ENCODE peak calls at places on chromosomes 13 and 19, in eight cellular contexts. J, G, B, Y, Z, X, I and R are unnamed samples.

GRCh38 chr13:46578590-46578975 is 25.6 kb downstream of the LRCH1 start:
- DNase-seq in J (no peak), G (no peak), B (no peak), Y (no peak), Z (no peak), X (no peak), I (no peak), R (no peak)

GRCh38 chr13:43285891-43286602 is 262.7 kb downstream of the DNAJC15 start:
- DNase-seq in J (peak), G (peak), B (peak), Y (no peak), Z (no peak), X (no peak), I (no peak), R (no peak)

GRCh38 chr19:5665781-5666513 is 14.4 kb downstream of the MICOS13 start:
- DNase-seq in J (peak), G (peak), B (peak), Y (peak), Z (peak), X (peak), I (no peak), R (peak)

GRCh38 chr13:26482451-26483197 is 74.9 kb upstream of the WASF3 start:
- DNase-seq in J (peak), G (peak), B (peak), Y (peak), Z (no peak), X (peak), I (peak), R (peak)

GRCh38 chr13:102742506-102742905 is 31.1 kb downstream of the TEX30 start:
- DNase-seq in J (no peak), G (no peak), B (no peak), Y (no peak), Z (no peak), X (no peak), I (peak), R (no peak)

GRCh38 chr13:110538632-110539031 is 22.9 kb downstream of the RAB20 start:
- DNase-seq in J (peak), G (peak), B (no peak), Y (no peak), Z (no peak), X (no peak), I (no peak), R (no peak)

GRCh38 chr19:45812297-45812696 is 2.8 kb downstream of the RSPH6A start:
- DNase-seq in J (no peak), G (no peak), B (no peak), Y (no peak), Z (no peak), X (peak), I (no peak), R (no peak)

GRCh38 chr13:94708971-94709614 is 3.3 kb downstream of the SOX21 start:
- DNase-seq in J (no peak), G (no peak), B (peak), Y (no peak), Z (no peak), X (no peak), I (no peak), R (no peak)

GRCh38 chr13:32537580-32538233 is 888 bp downstream of the N4BP2L2 start:
- DNase-seq in J (no peak), G (no peak), B (peak), Y (no peak), Z (peak), X (no peak), I (no peak), R (peak)

GRCh38 chr19:1611353-1611752 is 6.1 kb upstream of the UQCR11 start:
- DNase-seq in J (no peak), G (no peak), B (no peak), Y (no peak), Z (no peak), X (no peak), I (no peak), R (no peak)

GRCh38 chr19:12872941-12873890 is 8.0 kb downstream of the DNASE2 start:
- DNase-seq in J (peak), G (peak), B (peak), Y (no peak), Z (no peak), X (peak), I (peak), R (peak)

GRCh38 chr13:97256343-97256783 is 34.2 kb downstream of the MBNL2 start:
- DNase-seq in J (peak), G (peak), B (peak), Y (peak), Z (no peak), X (peak), I (no peak), R (peak)

GRCh38 chr13:110643324-110643723 is 28.0 kb downstream of the NAXD start:
- DNase-seq in J (no peak), G (no peak), B (no peak), Y (no peak), Z (no peak), X (no peak), I (no peak), R (no peak)

GRCh38 chr13:97367427-97367826 is 66.5 kb upstream of the RAP2A start:
- DNase-seq in J (peak), G (peak), B (peak), Y (peak), Z (no peak), X (no peak), I (no peak), R (peak)

GRCh38 chr19:54606891-54607781 is 13.7 kb downstream of the LILRA1 start:
- DNase-seq in J (no peak), G (no peak), B (no peak), Y (no peak), Z (no peak), X (no peak), I (no peak), R (no peak)

GRCh38 chr13:23610187-23610576 is 40.0 kb downstream of the TNFRSF19 start:
- DNase-seq in J (peak), G (peak), B (peak), Y (no peak), Z (no peak), X (no peak), I (peak), R (peak)
- H3K4me3 ChIP-seq in J (no peak), G (no peak), B (no peak), Y (no peak), Z (no peak), X (no peak), I (peak), R (peak)

GRCh38 chr19:18282021-18282787 is 782 bp upstream of the JUND start:
- DNase-seq in J (peak), G (no peak), B (no peak), Y (no peak), Z (peak), X (peak), I (no peak), R (no peak)
- TF ChIP-seq CTCF in J (peak), G (peak), B (peak), Y (peak), Z (no peak), X (no peak), I (peak), R (no peak)

GRCh38 chr19:36772341-36773222 is at the start of gene ZNF850:
- DNase-seq in J (peak), G (peak), B (peak), Y (peak), Z (peak), X (peak), I (peak), R (peak)

GRCh38 chr19:36773223-36773579 is 594 bp upstream of the ZNF850 start:
- DNase-seq in J (no peak), G (no peak), B (no peak), Y (no peak), Z (no peak), X (no peak), I (no peak), R (no peak)

GRCh38 chr19:36771275-36772231 is 1.1 kb downstream of the ZNF850 start:
- DNase-seq in J (peak), G (peak), B (peak), Y (peak), Z (peak), X (peak), I (no peak), R (peak)

GRCh38 chr19:36775768-36776167 is 3.2 kb upstream of the ZNF850 start:
- DNase-seq in J (no peak), G (no peak), B (no peak), Y (no peak), Z (peak), X (no peak), I (no peak), R (peak)
- H3K4me3 ChIP-seq in J (no peak), G (peak), B (peak), Y (no peak), Z (peak), X (peak), I (no peak), R (no peak)

DNA sequence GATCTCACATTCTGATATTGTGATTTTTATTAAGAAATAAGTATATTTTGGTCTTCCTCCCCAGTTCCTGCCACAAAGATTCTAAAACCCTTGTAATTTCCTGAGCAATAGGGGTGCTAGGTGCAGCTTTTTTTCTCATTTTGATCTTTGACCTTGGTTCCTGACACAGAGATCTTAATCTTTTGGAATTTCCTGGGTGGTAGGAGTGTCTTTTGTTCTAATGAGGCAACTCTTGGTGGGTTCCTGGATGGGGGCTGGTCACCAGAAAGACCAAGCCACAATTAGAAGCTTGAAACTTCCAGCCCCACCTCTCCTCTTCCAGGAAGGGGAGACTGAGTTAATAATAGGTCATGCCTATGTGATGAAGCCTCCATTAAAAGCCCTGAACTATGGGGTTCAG is 334.6 kb downstream of the FOXO1 start:
- DNase-seq in J (no peak), G (no peak), B (no peak), Y (no peak), Z (no peak), X (no peak), I (no peak), R (no peak)
- TF ChIP-seq CTCF in J (no peak), G (no peak), B (no peak), Y (no peak), Z (no peak), X (no peak), I (no peak), R (no peak)

DNA sequence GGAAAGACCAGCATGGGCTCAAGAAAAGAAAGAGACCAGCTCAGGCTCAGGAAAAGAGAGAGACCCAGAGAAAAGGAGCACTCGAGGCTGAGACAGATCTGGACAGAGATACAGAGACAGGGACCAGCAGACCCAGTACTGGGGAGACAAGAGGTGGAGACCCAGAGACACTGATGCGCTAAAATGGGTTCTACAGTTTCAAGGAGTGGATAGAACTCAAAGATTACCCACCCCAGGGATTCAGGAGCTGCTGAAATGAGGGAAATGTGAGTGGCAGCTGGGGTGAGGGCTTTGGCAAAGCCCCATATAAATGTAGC is 609 bp upstream of the ZSCAN18 start:
- DNase-seq in J (peak), G (no peak), B (no peak), Y (no peak), Z (no peak), X (no peak), I (no peak), R (no peak)
- H3K4me3 ChIP-seq in J (peak), G (peak), B (peak), Y (peak), Z (peak), X (peak), I (no peak), R (peak)